ENCODE peak calls at places on chromosomes 1 and 21, in ten cellular contexts. D is stimulated activated CD4-positive, alpha-beta T cell treated with anti-CD3 and anti-CD28 coated beads, Interleukin-2, amount 100 ng/mL, for 48 hours; J is NCI-H1417; W is endodermal cell; K is GM20000; H is H54; T is NCI-H69; C is germinal center; Y is HS-5; E is psoas muscle. P is an unnamed sample.

GRCh38 chr1:85451236-85451830 is 13.6 kb downstream of the DDAH1 start:
- DNase-seq in D (no peak), H (no peak), J (peak; percentile 52), W (no peak), E (no peak), Y (no peak), C (no peak), K (no peak), T (no peak), P (no peak)

GRCh38 chr1:234295626-234296025 is 77.6 kb upstream of the COA6 start:
- DNase-seq in W (no peak), H (no peak), T (no peak), E (no peak), C (no peak), Y (no peak), D (no peak), J (no peak), K (no peak), P (no peak)

GRCh38 chr1:162605225-162605927 is 26.9 kb upstream of the DDR2 start:
- DNase-seq in C (no peak), J (no peak), D (no peak), Y (peak; percentile 98), K (no peak), H (peak; percentile 42), W (no peak), E (no peak), T (no peak), P (peak; percentile 27)

GRCh38 chr1:1168156-1168450 is 5.6 kb upstream of the TTLL10 start:
- DNase-seq in D (no peak), H (no peak), E (peak; percentile 50), W (no peak), T (no peak), Y (no peak), C (no peak), J (no peak), K (no peak), P (no peak)

GRCh38 chr1:39613250-39613649 is 26.2 kb downstream of the HEYL start:
- DNase-seq in J (no peak), E (no peak), C (no peak), K (no peak), D (no peak), H (no peak), Y (no peak), T (no peak), W (no peak), P (no peak)

GRCh38 chr1:184818646-184819045 is 64.0 kb upstream of the EDEM3 start:
- DNase-seq in K (no peak), E (no peak), W (no peak), Y (no peak), H (no peak), D (no peak), T (no peak), J (no peak), C (no peak), P (no peak)

GRCh38 chr1:118981436-118981835 is 6.7 kb downstream of the TBX15 start:
- DNase-seq in D (no peak), W (no peak), C (no peak), T (no peak), E (no peak), H (no peak), Y (no peak), K (peak; percentile 18), J (no peak), P (no peak)

GRCh38 chr1:233261206-233261605 is 34.3 kb downstream of the PCNX2 start:
- DNase-seq in J (no peak), E (no peak), Y (no peak), H (no peak), D (no peak), W (no peak), T (no peak), K (peak; percentile 33), C (no peak), P (no peak)

GRCh38 chr1:93596329-93597089 is 85.1 kb downstream of the BCAR3 start:
- DNase-seq in H (no peak), D (no peak), K (no peak), C (no peak), Y (no peak), E (no peak), J (no peak), W (no peak), T (no peak), P (no peak)

GRCh38 chr21:45589686-45590245 is 47.5 kb upstream of the SLC19A1 start:
- DNase-seq in K (no peak), H (no peak), T (no peak), J (no peak), Y (no peak), D (no peak), E (peak; percentile 45), C (no peak), W (no peak), P (no peak)

GRCh38 chr1:234782821-234783220 is 172.8 kb upstream of the IRF2BP2 start:
- DNase-seq in C (no peak), H (no peak), Y (no peak), W (peak; percentile 72), K (no peak), D (no peak), J (no peak), T (no peak), E (no peak), P (no peak)

GRCh38 chr1:29698033-29698432 is 461.7 kb downstream of the PTPRU start:
- DNase-seq in C (no peak), E (peak; percentile 48), K (no peak), T (peak; percentile 76), W (peak; percentile 90), J (peak; percentile 26), H (peak; percentile 57), D (no peak), Y (no peak), P (no peak)

GRCh38 chr1:41662061-41662655 is 177.7 kb upstream of the EDN2 start:
- DNase-seq in C (peak; percentile 89), T (peak; percentile 71), E (peak; percentile 78), K (peak; percentile 96), J (peak; percentile 60), D (peak; percentile 69), H (peak; percentile 85), W (peak; percentile 85), Y (no peak), P (no peak)

GRCh38 chr1:244347942-244348341 is 103.8 kb downstream of the ADSS2 start:
- DNase-seq in C (no peak), J (peak; percentile 82), E (no peak), K (no peak), H (no peak), D (no peak), T (peak; percentile 98), W (peak; percentile 17), Y (no peak), P (no peak)

GRCh38 chr1:226217273-226217672 is 6.2 kb upstream of the MIXL1 start:
- DNase-seq in H (no peak), K (no peak), E (no peak), J (no peak), T (no peak), Y (no peak), D (no peak), C (no peak), W (peak; percentile 53), P (no peak)

GRCh38 chr1:108200627-108201106 is 524 bp upstream of the SLC25A24 start:
- DNase-seq in Y (no peak), D (peak; percentile 8), E (peak; percentile 38), K (peak; percentile 57), C (peak; percentile 71), T (peak; percentile 80), W (peak; percentile 57), H (peak; percentile 48), J (peak; percentile 86), P (peak; percentile 64)

GRCh38 chr1:236127045-236127444 is 15.3 kb upstream of the GPR137B start:
- DNase-seq in C (no peak), D (no peak), W (no peak), Y (no peak), K (no peak), J (no peak), E (no peak), T (no peak), H (no peak), P (no peak)

GRCh38 chr1:1058921-1059493 is 15.1 kb downstream of the RNF223 start:
- DNase-seq in W (peak; percentile 76), Y (no peak), C (no peak), T (peak; percentile 64), H (peak; percentile 56), J (peak; percentile 44), E (no peak), K (no peak), D (no peak), P (peak; percentile 9)

GRCh38 chr1:207050768-207051614 is at the start of gene YOD1:
- DNase-seq in Y (no peak), K (peak; percentile 88), C (peak; percentile 84), D (peak; percentile 86), E (peak; percentile 95), W (peak; percentile 96), J (peak; percentile 95), T (peak; percentile 96), H (peak; percentile 61), P (peak; percentile 84)

GRCh38 chr1:92754000-92754787 is 30.7 kb downstream of the EVI5 start:
- DNase-seq in W (no peak), Y (peak; percentile 52), D (no peak), J (no peak), C (no peak), T (no peak), E (no peak), H (peak; percentile 6), K (no peak), P (peak; percentile 83)

GRCh38 chr1:117810553-117810952 is 118.9 kb downstream of the GDAP2 start:
- DNase-seq in H (no peak), K (no peak), Y (no peak), W (no peak), J (no peak), E (no peak), D (no peak), T (no peak), C (no peak), P (no peak)

GRCh38 chr1:160291248-160292220 is 6.6 kb upstream of the PEX19 start:
- DNase-seq in K (peak; percentile 65), Y (peak; percentile 26), J (peak; percentile 78), E (peak; percentile 66), T (peak; percentile 68), W (peak; percentile 84), C (peak; percentile 72), D (peak; percentile 55), H (peak; percentile 44), P (no peak)

GRCh38 chr1:54701996-54702395 is 13.7 kb upstream of the TTC4 start:
- DNase-seq in W (peak; percentile 13), H (no peak), E (no peak), K (no peak), J (no peak), Y (no peak), D (no peak), C (no peak), T (no peak), P (no peak)

GRCh38 chr1:183907106-183907505 is 102.2 kb downstream of the RGL1 start:
- DNase-seq in K (no peak), T (no peak), Y (no peak), C (no peak), E (no peak), J (no peak), W (no peak), D (no peak), H (no peak), P (no peak)

GRCh38 chr1:79323240-79324025 is 316.9 kb upstream of the ADGRL4 start:
- DNase-seq in D (no peak), H (peak; percentile 7), E (no peak), T (peak; percentile 42), J (no peak), Y (peak; percentile 98), W (no peak), K (no peak), C (no peak), P (peak; percentile 84)

GRCh38 chr21:34276711-34277425 is 86.9 kb upstream of the KCNE2 start:
- DNase-seq in H (no peak), E (no peak), Y (peak; percentile 8), T (no peak), D (peak; percentile 22), J (no peak), C (no peak), W (no peak), K (peak; percentile 18), P (no peak)

GRCh38 chr21:36973986-36974850 is 7.7 kb upstream of the HLCS start:
- DNase-seq in J (no peak), H (no peak), C (no peak), D (no peak), E (no peak), K (no peak), Y (no peak), W (no peak), T (peak; percentile 23), P (no peak)

GRCh38 chr1:31739281-31739853 is 24.8 kb downstream of the ADGRB2 start:
- DNase-seq in Y (no peak), T (peak; percentile 27), W (peak; percentile 84), J (no peak), C (peak; percentile 72), D (peak; percentile 25), K (no peak), E (no peak), H (no peak), P (no peak)